ENCODE peak calls at places on chromosomes 5 and 9, in five cellular contexts. A is HCT116, T is brain microvascular endothelial cell, D is foreskin fibroblast, G is lower lobe of right lung. R is an unnamed sample.

GRCh38 chr9:114300846-114301797 is 21.8 kb upstream of the ORM1 start:
- DNase-seq in A (no peak), T (no peak), D (no peak), G (peak), R (no peak)

GRCh38 chr5:43396762-43397304 is 15.4 kb downstream of the CCL28 start:
- DNase-seq in A (no peak), T (no peak), D (no peak), G (peak), R (peak)

GRCh38 chr9:113645224-113645971 is 181.9 kb downstream of the RGS3 start:
- DNase-seq in A (no peak), T (no peak), D (no peak), G (no peak), R (no peak)

GRCh38 chr9:112097712-112098688 is 77.1 kb downstream of the SUSD1 start:
- DNase-seq in A (peak), T (peak), D (peak), G (peak), R (peak)

GRCh38 chr5:176817864-176818377 is 7.6 kb downstream of the UNC5A start:
- DNase-seq in A (no peak), T (no peak), D (no peak), G (no peak), R (peak)

GRCh38 chr5:170701321-170701720 is 82.2 kb upstream of the GABRP start:
- DNase-seq in A (no peak), T (no peak), D (no peak), G (no peak), R (no peak)

GRCh38 chr5:139517683-139518564 is 35.4 kb upstream of the STING1 start:
- DNase-seq in A (peak), T (peak), D (peak), G (peak), R (peak)

GRCh38 chr5:36407396-36407795 is 105.7 kb upstream of the RANBP3L start:
- DNase-seq in A (no peak), T (no peak), D (no peak), G (no peak), R (no peak)

GRCh38 chr9:107999011-107999410 is 509.4 kb upstream of the KLF4 start:
- DNase-seq in A (peak), T (no peak), D (no peak), G (no peak), R (no peak)

GRCh38 chr9:29214162-29214520 is 1640.9 kb upstream of the C9orf72 start:
- DNase-seq in A (no peak), T (no peak), D (no peak), G (no peak), R (peak)

GRCh38 chr9:97717866-97718265 is 20.7 kb upstream of the XPA start:
- DNase-seq in A (no peak), T (no peak), D (no peak), G (no peak), R (no peak)

GRCh38 chr5:75053286-75054109 is 1.1 kb upstream of the GCNT4 start:
- DNase-seq in A (no peak), T (peak), D (peak), G (peak), R (peak)

GRCh38 chr9:106590759-106591505 is 272.0 kb upstream of the ZNF462 start:
- DNase-seq in A (no peak), T (no peak), D (no peak), G (no peak), R (no peak)

GRCh38 chr9:120977321-120977720 is 50.7 kb upstream of the TRAF1 start:
- DNase-seq in A (no peak), T (no peak), D (no peak), G (no peak), R (no peak)

GRCh38 chr5:83453937-83454336 is 17.6 kb upstream of the VCAN start:
- DNase-seq in A (no peak), T (no peak), D (no peak), G (no peak), R (no peak)

GRCh38 chr5:123868267-123868666 is 356.3 kb downstream of the CSNK1G3 start:
- DNase-seq in A (no peak), T (no peak), D (no peak), G (no peak), R (no peak)

GRCh38 chr9:80504525-80505235 is 932.9 kb downstream of the TLE4 start:
- DNase-seq in A (no peak), T (peak), D (no peak), G (no peak), R (no peak)

GRCh38 chr9:98097836-98098235 is 21.2 kb downstream of the TRIM14 start:
- DNase-seq in A (no peak), T (no peak), D (no peak), G (no peak), R (no peak)

GRCh38 chr5:119411935-119412623 is 40.2 kb upstream of the HSD17B4 start:
- DNase-seq in A (peak), T (peak), D (peak), G (no peak), R (peak)

GRCh38 chr5:74762599-74762998 is 4.3 kb downstream of the GFM2 start:
- DNase-seq in A (peak), T (peak), D (peak), G (no peak), R (no peak)

GRCh38 chr5:181052928-181053759 is 13.1 kb downstream of the BTNL9 start:
- DNase-seq in A (no peak), T (no peak), D (no peak), G (no peak), R (no peak)

GRCh38 chr9:34627716-34628655 is 880 bp downstream of the ARID3C start:
- DNase-seq in A (no peak), T (no peak), D (no peak), G (no peak), R (no peak)

GRCh38 chr9:113899205-113899604 is 23.1 kb downstream of the ZNF618 start:
- DNase-seq in A (no peak), T (no peak), D (no peak), G (no peak), R (no peak)

GRCh38 chr5:141668601-141669265 is 13.3 kb downstream of the ARAP3 start:
- DNase-seq in A (no peak), T (peak), D (peak), G (no peak), R (no peak)

DNA sequence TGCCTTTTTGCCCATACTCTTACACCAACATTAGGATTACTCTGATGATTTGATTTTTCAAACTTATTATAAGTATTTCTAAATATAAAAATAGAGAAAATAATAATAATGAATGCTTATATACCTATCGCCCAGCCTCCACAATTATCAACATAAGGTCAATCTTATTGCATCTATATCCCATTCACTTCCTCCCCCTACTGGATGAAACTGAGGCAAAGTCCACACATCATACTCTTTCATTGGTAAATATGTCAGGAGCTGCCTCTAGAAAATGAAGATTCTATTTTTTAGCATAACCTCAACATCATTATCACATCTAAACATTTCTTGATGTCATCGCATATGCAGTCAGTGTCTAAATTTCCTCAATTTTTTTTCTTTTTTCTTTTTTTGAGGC is 44.3 kb downstream of the SH3RF2 start:
- DNase-seq in A (no peak), T (no peak), D (no peak), G (no peak), R (no peak)
- TF ChIP-seq CTCF in A (peak), T (peak), D (no peak), G (no peak), R (peak)

DNA sequence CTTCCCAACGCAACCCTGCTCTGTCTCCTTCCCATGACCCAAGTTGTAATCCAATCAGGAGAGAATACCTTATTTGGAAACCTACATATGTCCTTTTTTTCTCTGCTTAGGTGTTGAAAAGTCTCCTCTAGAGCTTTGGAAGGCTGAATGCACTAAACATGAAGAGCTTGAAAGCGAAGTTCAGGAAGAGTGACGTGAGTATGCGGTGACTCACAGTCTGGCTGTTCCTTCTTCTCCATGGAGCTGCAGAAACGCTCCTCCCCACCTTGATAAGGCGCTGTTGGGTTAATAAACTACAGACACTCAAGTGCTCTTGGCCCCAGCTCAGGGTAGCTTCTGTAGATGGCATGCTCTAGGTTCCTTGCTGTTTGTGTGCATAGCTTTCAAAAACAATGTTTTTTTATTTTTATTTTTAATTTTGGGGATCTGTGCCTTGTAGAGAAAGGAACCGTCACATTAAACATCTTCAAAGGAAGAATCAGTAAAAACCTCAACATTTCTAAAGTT is 30.7 kb downstream of the RAI14 start:
- DNase-seq in A (peak), T (peak), D (peak), G (peak), R (no peak)
- TF ChIP-seq CTCF in A (no peak), T (peak), D (no peak), G (no peak), R (no peak)

DNA sequence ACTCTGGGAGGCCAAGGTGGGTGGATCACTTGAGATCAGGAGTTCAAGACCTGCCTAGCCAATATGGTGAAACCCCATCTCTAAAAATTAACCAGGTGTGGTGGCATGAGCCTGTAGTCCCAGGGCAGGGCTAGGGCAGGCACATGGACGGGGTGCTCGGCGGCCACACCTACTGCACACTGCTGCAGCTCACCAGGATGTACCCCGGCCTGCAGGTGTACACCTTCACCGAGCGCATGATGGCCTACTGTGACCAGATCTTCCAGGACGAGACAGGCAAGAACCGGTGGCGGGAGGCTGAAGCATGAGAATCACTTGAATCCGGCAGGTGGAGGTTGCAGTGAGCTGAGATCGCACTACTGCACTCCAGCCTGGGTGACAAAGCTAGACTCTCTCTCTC is 3.2 kb downstream of the ST6GALNAC4 start:
- DNase-seq in A (no peak), T (no peak), D (no peak), G (no peak), R (no peak)
- TF ChIP-seq CTCF in A (no peak), T (no peak), D (no peak), G (no peak), R (no peak)

GRCh38 chr5:62208218-62208852 is 97.7 kb upstream of the KIF2A start:
- DNase-seq in A (no peak), T (no peak), D (no peak), G (no peak), R (no peak)

GRCh38 chr5:62206150-62206829 is 99.7 kb upstream of the KIF2A start:
- DNase-seq in A (peak), T (peak), D (no peak), G (no peak), R (peak)

GRCh38 chr5:62214701-62215100 is 91.3 kb upstream of the KIF2A start:
- DNase-seq in A (peak), T (peak), D (no peak), G (no peak), R (no peak)

GRCh38 chr5:62212648-62213047 is 93.4 kb upstream of the KIF2A start:
- DNase-seq in A (no peak), T (no peak), D (no peak), G (no peak), R (no peak)

DNA sequence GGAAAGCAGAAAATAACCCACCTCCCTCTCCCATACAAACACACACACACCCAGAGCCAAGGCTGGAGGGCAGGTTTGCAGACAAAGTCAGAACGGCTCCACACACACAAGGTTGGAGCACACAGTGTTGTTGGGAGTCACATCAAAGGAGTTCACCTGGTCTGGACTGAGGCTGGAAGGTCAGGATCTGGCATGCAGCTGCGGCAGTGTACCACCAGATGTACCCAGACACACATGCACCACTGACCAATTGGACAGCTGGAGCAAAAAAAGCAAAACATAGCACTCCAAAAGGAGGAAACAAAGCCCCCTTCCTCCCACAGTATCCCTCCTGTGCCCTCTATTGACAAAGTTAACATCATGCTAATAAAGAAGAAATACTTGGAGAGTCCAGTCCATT is 94.6 kb upstream of the KIF2A start:
- DNase-seq in A (no peak), T (no peak), D (no peak), G (no peak), R (no peak)
- TF ChIP-seq CTCF in A (peak), T (no peak), D (no peak), G (no peak), R (no peak)

DNA sequence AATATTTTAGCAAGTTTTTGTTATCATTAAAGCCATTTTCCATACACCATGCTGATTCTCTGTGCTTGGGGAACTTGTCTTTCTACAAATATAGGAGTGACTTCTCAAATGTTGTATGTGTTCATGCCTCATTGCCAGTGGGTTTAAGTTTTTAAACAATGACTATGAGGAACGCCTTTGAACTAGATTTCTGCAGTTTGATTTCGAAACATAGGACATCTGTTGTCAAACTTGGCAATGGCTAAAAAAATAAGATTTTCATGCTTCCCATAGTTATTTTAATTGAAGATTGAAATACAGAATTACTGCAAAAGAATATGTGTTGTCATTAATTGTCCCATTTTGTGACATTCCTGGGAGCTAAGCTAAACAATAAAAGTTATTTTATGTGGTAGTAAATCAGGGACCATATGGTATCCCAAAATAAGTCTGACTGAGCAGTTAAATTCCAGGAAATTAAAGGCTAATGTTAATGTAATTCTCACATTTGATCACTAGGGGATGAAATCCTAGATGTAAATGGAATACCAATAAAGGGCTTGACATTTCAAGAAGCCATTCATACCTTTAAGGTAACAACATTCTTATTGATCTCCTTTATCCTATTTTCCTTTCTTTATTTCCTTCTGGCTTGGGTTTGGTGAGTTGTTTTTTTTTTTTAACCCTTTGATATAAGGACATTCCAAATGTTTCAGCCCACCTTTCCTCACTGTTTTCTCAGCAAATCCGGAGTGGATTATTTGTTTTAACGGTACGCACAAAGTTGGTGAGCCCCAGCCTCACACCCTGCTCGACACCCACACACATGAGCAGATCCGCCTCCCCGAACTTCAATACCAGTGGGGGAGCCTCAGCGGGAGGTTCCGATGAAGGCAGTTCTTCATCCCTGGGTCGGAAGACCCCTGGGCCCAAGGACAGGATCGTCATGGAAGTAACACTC is 116.7 kb downstream of the GOLPH3 start:
- DNase-seq in A (peak), T (no peak), D (peak), G (no peak), R (no peak)
- TF ChIP-seq CTCF in A (peak), T (no peak), D (peak), G (peak), R (peak)

GRCh38 chr5:160266752-160267345 is 37.5 kb downstream of the FABP6 start:
- DNase-seq in A (no peak), T (no peak), D (no peak), G (no peak), R (no peak)
- TF ChIP-seq CTCF in A (peak), T (peak), D (no peak), G (peak), R (peak)

R was measured in BE2C.